ENCODE peak calls at places on chromosome 20, in four cellular contexts. One of them, this sample, is unnamed.

GRCh38 chr20:51366155-51366886 is 176.2 kb downstream of the NFATC2 start:
- DNase-seq in tibial artery: peak; percentile 88
- DNase-seq in CD8-positive, alpha-beta memory T cell: no peak
- DNase-seq in MM.1S: no peak
- DNase-seq in this sample: peak; percentile 84

GRCh38 chr20:44748005-44748370 is 2.3 kb downstream of the KCNK15 start:
- DNase-seq in MM.1S: no peak
- DNase-seq in tibial artery: no peak
- DNase-seq in CD8-positive, alpha-beta memory T cell: no peak
- DNase-seq in this sample: no peak

GRCh38 chr20:50727792-50728485 is 3.4 kb upstream of the PARD6B start:
- DNase-seq in MM.1S: no peak
- DNase-seq in CD8-positive, alpha-beta memory T cell: no peak
- DNase-seq in tibial artery: peak; percentile 33
- DNase-seq in this sample: no peak

GRCh38 chr20:62293111-62293784 is 9.5 kb upstream of the ADRM1 start:
- DNase-seq in CD8-positive, alpha-beta memory T cell: no peak
- DNase-seq in MM.1S: no peak
- DNase-seq in tibial artery: no peak
- DNase-seq in this sample: no peak

GRCh38 chr20:61640171-61640570 is 388.1 kb downstream of the CDH4 start:
- DNase-seq in tibial artery: no peak
- DNase-seq in CD8-positive, alpha-beta memory T cell: no peak
- DNase-seq in MM.1S: no peak
- DNase-seq in this sample: no peak

GRCh38 chr20:44967207-44967807 is 995 bp downstream of the STK4 start:
- DNase-seq in CD8-positive, alpha-beta memory T cell: peak; percentile 69
- DNase-seq in tibial artery: no peak
- DNase-seq in MM.1S: peak; percentile 60
- DNase-seq in this sample: no peak

GRCh38 chr20:41697861-41698559 is 79.8 kb upstream of the CHD6 start:
- DNase-seq in CD8-positive, alpha-beta memory T cell: peak; percentile 21
- DNase-seq in tibial artery: no peak
- DNase-seq in MM.1S: peak; percentile 58
- DNase-seq in this sample: no peak

GRCh38 chr20:10511507-10512231 is 76.6 kb downstream of the SLX4IP start:
- DNase-seq in tibial artery: peak; percentile 95
- DNase-seq in MM.1S: peak; percentile 90
- DNase-seq in CD8-positive, alpha-beta memory T cell: no peak
- DNase-seq in this sample: peak; percentile 79

GRCh38 chr20:36856691-36857635 is 19.0 kb upstream of the TLDC2 start:
- DNase-seq in CD8-positive, alpha-beta memory T cell: peak; percentile 51
- DNase-seq in tibial artery: no peak
- DNase-seq in MM.1S: no peak
- DNase-seq in this sample: peak; percentile 65

GRCh38 chr20:63387393-63387792 is 26.2 kb upstream of the CHRNA4 start:
- DNase-seq in MM.1S: no peak
- DNase-seq in CD8-positive, alpha-beta memory T cell: no peak
- DNase-seq in tibial artery: no peak
- DNase-seq in this sample: no peak
- H3K9me3 ChIP-seq in MM.1S: no peaks in the 10 kb centered on the region
- H3K9me3 ChIP-seq in CD8-positive, alpha-beta memory T cell: no peaks in the 10 kb centered on the region
- H3K9me3 ChIP-seq in tibial artery: peaks cover 24% of the 10 kb centered on the region
- H3K9me3 ChIP-seq in this sample: no peaks in the 10 kb centered on the region

DNA sequence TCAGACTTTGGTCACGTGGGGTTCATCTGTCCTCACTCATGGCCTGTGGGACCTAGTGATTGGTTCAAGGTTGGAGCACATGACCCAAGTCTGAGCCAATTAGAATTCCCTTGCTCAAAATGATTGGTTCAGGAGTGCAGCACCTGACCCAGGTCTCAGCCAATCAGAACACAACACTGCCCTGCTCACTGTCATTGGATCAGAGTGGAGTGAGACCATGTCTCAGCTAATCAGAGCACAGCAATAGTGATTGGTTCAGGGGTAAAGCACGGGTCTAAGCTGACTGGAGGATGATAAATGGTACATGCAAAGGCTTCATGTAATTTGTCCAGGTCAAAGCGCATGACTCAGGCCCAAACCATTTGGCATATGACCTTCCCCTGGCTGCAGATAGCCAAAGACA is 102.2 kb downstream of the PREX1 start:
- DNase-seq in tibial artery: no peak
- DNase-seq in MM.1S: no peak
- DNase-seq in CD8-positive, alpha-beta memory T cell: no peak
- DNase-seq in this sample: no peak
- H3K4me1 ChIP-seq in tibial artery: peaks cover 6% of the 10 kb centered on the region
- H3K4me1 ChIP-seq in MM.1S: no peaks in the 10 kb centered on the region
- H3K4me1 ChIP-seq in CD8-positive, alpha-beta memory T cell: peaks cover 29% of the 10 kb centered on the region
- H3K4me1 ChIP-seq in this sample: peaks cover 19% of the 10 kb centered on the region

DNA sequence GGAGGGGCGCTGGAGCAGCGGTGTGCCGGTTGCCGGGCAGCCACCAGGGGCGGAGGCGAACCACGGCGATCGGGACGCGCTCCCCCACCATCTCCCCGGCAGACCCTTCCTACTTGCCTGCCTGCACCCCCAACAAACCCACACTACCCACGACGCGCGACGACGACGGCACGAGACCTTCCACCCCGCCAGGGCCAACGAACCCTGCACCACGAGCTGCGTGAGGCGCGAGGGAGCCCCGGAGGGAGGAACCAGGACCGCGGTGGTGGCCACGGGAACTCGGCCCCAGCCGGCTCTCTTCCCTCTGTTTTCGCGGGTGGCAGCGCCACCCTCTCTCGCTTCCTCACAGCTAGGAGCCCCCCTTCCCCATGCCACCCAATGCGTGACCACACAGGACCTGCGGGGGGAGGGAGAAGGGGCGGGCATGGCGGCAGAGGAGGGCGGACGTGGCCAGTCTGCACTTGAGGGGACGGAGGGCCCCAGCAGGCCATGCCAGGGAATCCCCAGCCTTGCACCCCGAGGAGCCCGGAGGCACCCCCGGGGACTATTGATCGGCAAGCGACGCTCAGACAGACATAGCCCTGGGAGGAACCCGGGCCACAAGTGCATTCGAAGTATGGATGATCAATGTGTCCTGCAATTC is 1516.4 kb upstream of the DEFB115 start:
- DNase-seq in tibial artery: peak; percentile 40
- DNase-seq in CD8-positive, alpha-beta memory T cell: no peak
- DNase-seq in MM.1S: no peak
- DNase-seq in this sample: no peak
- H3K9me3 ChIP-seq in tibial artery: peaks cover 32% of the 10 kb centered on the region
- H3K9me3 ChIP-seq in CD8-positive, alpha-beta memory T cell: no peaks in the 10 kb centered on the region
- H3K9me3 ChIP-seq in MM.1S: no peaks in the 10 kb centered on the region
- H3K9me3 ChIP-seq in this sample: peaks cover 3% of the 10 kb centered on the region

GRCh38 chr20:47345214-47345613 is 11.3 kb downstream of the ZMYND8 start:
- DNase-seq in CD8-positive, alpha-beta memory T cell: no peak
- DNase-seq in tibial artery: no peak
- DNase-seq in MM.1S: no peak
- DNase-seq in this sample: no peak
- H3K4me1 ChIP-seq in CD8-positive, alpha-beta memory T cell: peaks cover 42% of the 10 kb centered on the region
- H3K4me1 ChIP-seq in tibial artery: no peaks in the 10 kb centered on the region
- H3K4me1 ChIP-seq in MM.1S: peaks cover 16% of the 10 kb centered on the region
- H3K4me1 ChIP-seq in this sample: peaks cover 40% of the 10 kb centered on the region

GRCh38 chr20:29408034-29408695 is 1849.3 kb upstream of the DEFB115 start:
- DNase-seq in CD8-positive, alpha-beta memory T cell: no peak
- DNase-seq in tibial artery: no peak
- DNase-seq in MM.1S: no peak
- DNase-seq in this sample: no peak
- H3K9me3 ChIP-seq in CD8-positive, alpha-beta memory T cell: no peaks in the 10 kb centered on the region
- H3K9me3 ChIP-seq in tibial artery: peaks cover 5% of the 10 kb centered on the region
- H3K9me3 ChIP-seq in MM.1S: no peaks in the 10 kb centered on the region
- H3K9me3 ChIP-seq in this sample: no peaks in the 10 kb centered on the region

GRCh38 chr20:7606941-7607340 is 333.3 kb downstream of the HAO1 start:
- DNase-seq in tibial artery: no peak
- DNase-seq in MM.1S: no peak
- DNase-seq in CD8-positive, alpha-beta memory T cell: no peak
- DNase-seq in this sample: no peak
- H3K4me1 ChIP-seq in tibial artery: no peaks in the 10 kb centered on the region
- H3K4me1 ChIP-seq in MM.1S: no peaks in the 10 kb centered on the region
- H3K4me1 ChIP-seq in CD8-positive, alpha-beta memory T cell: no peaks in the 10 kb centered on the region
- H3K4me1 ChIP-seq in this sample: no peaks in the 10 kb centered on the region

GRCh38 chr20:56223352-56223751 is 25.2 kb upstream of the MC3R start:
- DNase-seq in MM.1S: no peak
- DNase-seq in tibial artery: no peak
- DNase-seq in CD8-positive, alpha-beta memory T cell: no peak
- DNase-seq in this sample: no peak

GRCh38 chr20:56222945-56223344 is 25.6 kb upstream of the MC3R start:
- DNase-seq in tibial artery: no peak
- DNase-seq in CD8-positive, alpha-beta memory T cell: no peak
- DNase-seq in MM.1S: no peak
- DNase-seq in this sample: no peak

GRCh38 chr20:56217820-56218219 is 30.7 kb upstream of the MC3R start:
- DNase-seq in tibial artery: no peak
- DNase-seq in CD8-positive, alpha-beta memory T cell: no peak
- DNase-seq in MM.1S: no peak
- DNase-seq in this sample: no peak

DNA sequence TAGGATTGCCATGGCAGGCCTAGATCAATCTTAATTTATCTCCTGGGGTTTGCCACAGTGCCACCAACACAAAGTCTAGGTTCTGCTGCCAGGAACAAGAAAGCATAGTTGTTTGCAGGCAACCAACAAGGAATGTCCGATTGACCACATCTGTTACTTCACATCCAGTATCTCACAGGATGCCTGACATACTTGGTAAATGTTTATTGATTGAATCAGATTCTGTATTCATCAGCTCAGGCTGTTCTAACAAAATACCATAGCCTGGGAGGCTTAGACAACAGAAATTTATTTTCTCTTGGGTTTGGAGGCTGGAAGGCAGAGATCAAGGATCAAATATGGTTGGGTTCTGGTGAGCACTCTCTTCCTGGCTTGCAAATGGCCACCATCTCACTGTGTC is 26.3 kb upstream of the MC3R start:
- DNase-seq in CD8-positive, alpha-beta memory T cell: no peak
- DNase-seq in tibial artery: no peak
- DNase-seq in MM.1S: no peak
- DNase-seq in this sample: no peak
- H3K9me3 ChIP-seq in CD8-positive, alpha-beta memory T cell: no peaks in the 10 kb centered on the region
- H3K9me3 ChIP-seq in tibial artery: no peaks in the 10 kb centered on the region
- H3K9me3 ChIP-seq in MM.1S: no peaks in the 10 kb centered on the region
- H3K9me3 ChIP-seq in this sample: peaks cover 3% of the 10 kb centered on the region

GRCh38 chr20:40682104-40683045 is 6.7 kb downstream of the MAFB start:
- DNase-seq in tibial artery: peak; percentile 75
- DNase-seq in CD8-positive, alpha-beta memory T cell: no peak
- DNase-seq in MM.1S: no peak
- DNase-seq in this sample: peak; percentile 44

GRCh38 chr20:40685349-40685748 is 3.7 kb downstream of the MAFB start:
- DNase-seq in CD8-positive, alpha-beta memory T cell: no peak
- DNase-seq in MM.1S: no peak
- DNase-seq in tibial artery: peak; percentile 60
- DNase-seq in this sample: no peak

GRCh38 chr20:40683221-40683893 is 5.7 kb downstream of the MAFB start:
- DNase-seq in CD8-positive, alpha-beta memory T cell: no peak
- DNase-seq in tibial artery: peak; percentile 80
- DNase-seq in MM.1S: no peak
- DNase-seq in this sample: peak; percentile 60

GRCh38 chr20:40681684-40682083 is 7.4 kb downstream of the MAFB start:
- DNase-seq in tibial artery: no peak
- DNase-seq in CD8-positive, alpha-beta memory T cell: no peak
- DNase-seq in MM.1S: no peak
- DNase-seq in this sample: no peak

DNA sequence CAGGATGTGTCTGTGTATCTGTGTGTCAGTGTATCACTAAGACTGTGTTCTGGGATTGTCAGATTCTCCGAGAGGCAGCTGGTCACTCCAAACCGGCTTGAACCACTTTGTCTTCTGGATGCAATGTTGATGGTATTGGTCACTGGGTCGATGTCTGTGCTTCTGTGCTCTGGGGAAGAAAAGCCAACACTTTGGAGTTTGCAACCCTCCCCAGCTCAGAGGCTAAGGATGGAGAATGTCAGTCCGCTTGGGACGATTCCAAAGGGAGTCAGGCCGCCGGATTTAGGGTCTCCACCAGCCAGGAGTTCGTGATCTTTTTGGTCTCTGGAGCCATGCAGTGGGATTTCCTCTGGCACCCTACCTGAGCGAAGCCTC is 5.2 kb downstream of the MAFB start:
- DNase-seq in MM.1S: no peak
- DNase-seq in tibial artery: no peak
- DNase-seq in CD8-positive, alpha-beta memory T cell: no peak
- DNase-seq in this sample: no peak
- H3K4me1 ChIP-seq in MM.1S: no peaks in the 10 kb centered on the region
- H3K4me1 ChIP-seq in tibial artery: no peaks in the 10 kb centered on the region
- H3K4me1 ChIP-seq in CD8-positive, alpha-beta memory T cell: no peaks in the 10 kb centered on the region
- H3K4me1 ChIP-seq in this sample: peaks cover 22% of the 10 kb centered on the region

This sample was measured in heart left ventricle.